ENCODE peak calls at places on chromosomes 4 and X, in seven cellular contexts. One of them, this sample, is unnamed.
A peak's percentile ranks its signal among the peaks of the same experiment; 100 is the strongest.

GRCh38 chrX:115030635-115031034 is 13.2 kb upstream of the IL13RA2 start:
- DNase-seq in HepG2: no peak
- DNase-seq in HCT116: no peak
- DNase-seq in GM12878: no peak
- DNase-seq in K562: no peak
- DNase-seq in SK-N-SH: no peak
- DNase-seq in H1: no peak
- DNase-seq in this sample: no peak

GRCh38 chr4:4216668-4217067 is 10.1 kb downstream of the OTOP1 start:
- DNase-seq in HepG2: no peak
- DNase-seq in HCT116: no peak
- DNase-seq in GM12878: no peak
- DNase-seq in K562: no peak
- DNase-seq in SK-N-SH: no peak
- DNase-seq in H1: no peak
- DNase-seq in this sample: no peak

GRCh38 chr4:96103086-96103485 is 263.2 kb downstream of the PDHA2 start:
- DNase-seq in HepG2: no peak
- DNase-seq in HCT116: no peak
- DNase-seq in GM12878: no peak
- DNase-seq in K562: peak; percentile 3
- DNase-seq in SK-N-SH: no peak
- DNase-seq in H1: no peak
- DNase-seq in this sample: no peak

GRCh38 chr4:5066101-5066500 is 14.8 kb downstream of the STK32B start:
- DNase-seq in HepG2: no peak
- DNase-seq in HCT116: no peak
- DNase-seq in GM12878: no peak
- DNase-seq in K562: no peak
- DNase-seq in SK-N-SH: no peak
- DNase-seq in H1: no peak
- DNase-seq in this sample: no peak

GRCh38 chr4:68592673-68593072 is 16.6 kb upstream of the UGT2B17 start:
- DNase-seq in HepG2: no peak
- DNase-seq in HCT116: no peak
- DNase-seq in GM12878: no peak
- DNase-seq in K562: no peak
- DNase-seq in SK-N-SH: no peak
- DNase-seq in H1: no peak
- DNase-seq in this sample: no peak

GRCh38 chr4:68267433-68267944 is 22.0 kb upstream of the TMPRSS11B start:
- DNase-seq in HepG2: peak; percentile 2
- DNase-seq in HCT116: no peak
- DNase-seq in GM12878: no peak
- DNase-seq in K562: no peak
- DNase-seq in SK-N-SH: no peak
- DNase-seq in H1: no peak
- DNase-seq in this sample: no peak

GRCh38 chr4:41256131-41256739 is 493 bp upstream of the UCHL1 start:
- DNase-seq in HepG2: no peak
- DNase-seq in HCT116: no peak
- DNase-seq in GM12878: no peak
- DNase-seq in K562: no peak
- DNase-seq in SK-N-SH: peak; percentile 60
- DNase-seq in H1: no peak
- DNase-seq in this sample: no peak

GRCh38 chrX:2220296-2220695 is 280.5 kb downstream of the DHRSX start:
- DNase-seq in HepG2: no peak
- DNase-seq in HCT116: no peak
- DNase-seq in GM12878: no peak
- DNase-seq in K562: no peak
- DNase-seq in SK-N-SH: no peak
- DNase-seq in H1: no peak
- DNase-seq in this sample: no peak

GRCh38 chrX:118216086-118216485 is 99.5 kb upstream of the KLHL13 start:
- DNase-seq in HepG2: no peak
- DNase-seq in HCT116: no peak
- DNase-seq in GM12878: no peak
- DNase-seq in K562: no peak
- DNase-seq in SK-N-SH: no peak
- DNase-seq in H1: no peak
- DNase-seq in this sample: peak; percentile 6

GRCh38 chr4:125390126-125390525 is 75.4 kb downstream of the FAT4 start:
- DNase-seq in HepG2: no peak
- DNase-seq in HCT116: no peak
- DNase-seq in GM12878: no peak
- DNase-seq in K562: no peak
- DNase-seq in SK-N-SH: no peak
- DNase-seq in H1: no peak
- DNase-seq in this sample: no peak

GRCh38 chr4:107740950-107741701 is 21.1 kb upstream of the PAPSS1 start:
- DNase-seq in HepG2: no peak
- DNase-seq in HCT116: no peak
- DNase-seq in GM12878: no peak
- DNase-seq in K562: no peak
- DNase-seq in SK-N-SH: no peak
- DNase-seq in H1: no peak
- DNase-seq in this sample: no peak

GRCh38 chr4:143254479-143255216 is 69.9 kb downstream of the USP38 start:
- DNase-seq in HepG2: no peak
- DNase-seq in HCT116: no peak
- DNase-seq in GM12878: no peak
- DNase-seq in K562: peak; percentile 52
- DNase-seq in SK-N-SH: no peak
- DNase-seq in H1: peak; percentile 1
- DNase-seq in this sample: no peak

GRCh38 chr4:181807771-181808170 is 435.4 kb upstream of the TENM3 start:
- DNase-seq in HepG2: no peak
- DNase-seq in HCT116: no peak
- DNase-seq in GM12878: no peak
- DNase-seq in K562: no peak
- DNase-seq in SK-N-SH: no peak
- DNase-seq in H1: no peak
- DNase-seq in this sample: no peak

GRCh38 chrX:18674417-18674787 is 2.5 kb upstream of the RS1 start:
- DNase-seq in HepG2: no peak
- DNase-seq in HCT116: no peak
- DNase-seq in GM12878: no peak
- DNase-seq in K562: peak; percentile 27
- DNase-seq in SK-N-SH: peak; percentile 80
- DNase-seq in H1: no peak
- DNase-seq in this sample: no peak

GRCh38 chrX:46759645-46759974 is 692 bp upstream of the SLC9A7 start:
- DNase-seq in HepG2: no peak
- DNase-seq in HCT116: no peak
- DNase-seq in GM12878: no peak
- DNase-seq in K562: no peak
- DNase-seq in SK-N-SH: peak; percentile 8
- DNase-seq in H1: no peak
- DNase-seq in this sample: no peak

GRCh38 chrX:152991123-152991522 is 2.8 kb downstream of the PNMA5 start:
- DNase-seq in HepG2: no peak
- DNase-seq in HCT116: no peak
- DNase-seq in GM12878: no peak
- DNase-seq in K562: no peak
- DNase-seq in SK-N-SH: no peak
- DNase-seq in H1: no peak
- DNase-seq in this sample: no peak

GRCh38 chrX:151973851-151974335 is 583 bp downstream of the GABRE start:
- DNase-seq in HepG2: no peak
- DNase-seq in HCT116: no peak
- DNase-seq in GM12878: no peak
- DNase-seq in K562: peak; percentile 38
- DNase-seq in SK-N-SH: peak; percentile 19
- DNase-seq in H1: no peak
- DNase-seq in this sample: no peak

GRCh38 chr4:71648448-71648847 is 135.4 kb downstream of the GC start:
- DNase-seq in HepG2: no peak
- DNase-seq in HCT116: no peak
- DNase-seq in GM12878: no peak
- DNase-seq in K562: no peak
- DNase-seq in SK-N-SH: no peak
- DNase-seq in H1: no peak
- DNase-seq in this sample: no peak

GRCh38 chrX:15631637-15632036 is 30.9 kb upstream of the ACE2 start:
- DNase-seq in HepG2: no peak
- DNase-seq in HCT116: no peak
- DNase-seq in GM12878: no peak
- DNase-seq in K562: no peak
- DNase-seq in SK-N-SH: no peak
- DNase-seq in H1: no peak
- DNase-seq in this sample: no peak

GRCh38 chr4:154741877-154742851 is 1.6 kb upstream of the LRAT start:
- DNase-seq in HepG2: no peak
- DNase-seq in HCT116: no peak
- DNase-seq in GM12878: no peak
- DNase-seq in K562: no peak
- DNase-seq in SK-N-SH: peak; percentile 30
- DNase-seq in H1: peak; percentile 90
- DNase-seq in this sample: no peak
- TF ChIP-seq JUND in HepG2: no peak
- TF ChIP-seq JUND in HCT116: no peak
- TF ChIP-seq JUND in GM12878: no peak
- TF ChIP-seq JUND in K562: no peak
- TF ChIP-seq JUND in SK-N-SH: no peak
- TF ChIP-seq JUND in H1: no peak
- TF ChIP-seq JUND in this sample: no peak

DNA sequence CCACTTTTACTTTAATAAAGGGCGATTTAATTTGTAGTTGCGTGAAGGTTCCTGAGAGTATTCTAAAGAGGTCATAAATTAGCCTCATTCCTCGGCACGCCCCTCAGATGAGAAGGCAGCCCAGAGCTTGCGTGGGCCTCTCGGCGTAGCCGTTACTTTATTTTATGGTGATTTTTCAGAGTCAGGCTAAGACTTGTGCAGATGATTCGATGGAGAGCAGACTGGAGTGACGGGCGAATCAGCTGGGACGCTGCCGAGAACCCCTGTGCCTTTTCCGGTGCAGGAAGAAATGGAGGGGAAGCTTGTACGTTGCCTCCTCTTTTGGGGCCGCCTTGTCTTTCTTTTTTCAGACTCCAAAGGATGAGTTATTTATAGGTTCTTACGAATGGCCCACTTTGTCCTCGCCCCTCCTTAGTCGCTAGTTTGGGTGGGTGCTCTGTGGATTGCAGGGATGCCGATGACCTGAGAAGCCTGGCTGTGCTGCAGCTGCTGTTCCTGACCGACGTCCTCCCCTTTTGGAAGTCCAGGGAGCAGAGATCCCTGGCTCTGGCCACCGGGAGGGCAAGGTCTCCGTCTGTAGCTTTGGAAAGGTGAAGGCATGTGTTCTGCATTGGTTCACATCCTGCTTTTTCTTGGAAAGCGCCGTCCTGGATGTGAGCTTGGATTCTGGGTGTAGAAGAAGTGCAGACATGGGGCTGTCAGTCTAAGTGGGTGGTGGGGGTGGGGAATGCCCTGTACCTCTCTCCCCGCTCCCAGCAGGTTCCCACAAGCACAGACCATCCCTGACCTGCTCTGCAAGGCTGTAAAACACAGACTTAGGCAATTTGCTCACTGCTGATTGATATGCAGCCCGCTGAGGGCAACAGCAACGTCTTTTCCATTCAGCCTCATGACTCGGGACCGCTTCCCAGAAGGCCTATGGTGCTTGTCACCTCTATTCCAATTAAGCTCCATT is 9.3 kb downstream of the SORCS2 start:
- DNase-seq in HepG2: no peak
- DNase-seq in HCT116: no peak
- DNase-seq in GM12878: no peak
- DNase-seq in K562: no peak
- DNase-seq in SK-N-SH: no peak
- DNase-seq in H1: no peak
- DNase-seq in this sample: no peak
- TF ChIP-seq JUND in HepG2: no peak
- TF ChIP-seq JUND in HCT116: no peak
- TF ChIP-seq JUND in GM12878: no peak
- TF ChIP-seq JUND in K562: no peak
- TF ChIP-seq JUND in SK-N-SH: no peak
- TF ChIP-seq JUND in H1: no peak
- TF ChIP-seq JUND in this sample: no peak

DNA sequence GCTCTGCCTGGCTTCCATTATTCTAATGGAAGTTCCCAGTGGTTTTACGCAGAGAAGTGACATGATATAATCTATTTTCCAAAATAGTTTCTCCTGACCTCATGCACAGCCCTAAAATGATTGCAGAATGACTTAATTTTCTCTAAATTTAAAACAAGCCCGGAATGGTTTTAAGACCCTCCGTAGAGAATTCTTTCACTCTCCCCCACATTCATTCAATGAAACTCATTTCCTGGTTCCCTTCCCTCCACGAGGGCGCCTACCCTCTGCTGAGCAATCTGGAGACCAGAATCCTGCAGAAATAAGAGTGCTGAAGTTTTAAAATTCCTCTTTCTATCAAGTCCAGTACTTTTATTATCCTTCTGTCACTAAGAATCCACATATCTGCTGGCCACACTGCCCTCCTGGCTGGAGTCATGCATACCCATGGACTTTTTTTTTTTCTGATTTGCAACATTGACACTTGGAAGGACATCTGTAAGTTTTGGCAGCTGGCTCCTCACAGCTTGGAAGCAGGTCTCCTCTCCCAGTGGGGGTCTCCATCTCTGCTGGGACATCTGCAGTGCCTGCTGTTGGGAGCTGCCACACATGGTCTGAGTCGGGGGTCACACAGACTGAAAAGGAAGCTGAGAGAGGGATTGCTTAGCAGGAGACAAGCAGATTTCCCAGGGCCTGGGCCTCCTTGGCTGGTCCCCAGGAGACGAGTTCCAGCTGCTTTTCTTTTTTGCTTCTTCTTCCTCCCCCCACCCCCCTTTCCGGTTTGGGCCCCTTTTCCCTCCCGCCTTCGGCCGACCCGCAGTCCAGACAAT is 86.1 kb downstream of the SOWAHB start:
- DNase-seq in HepG2: no peak
- DNase-seq in HCT116: no peak
- DNase-seq in GM12878: no peak
- DNase-seq in K562: no peak
- DNase-seq in SK-N-SH: no peak
- DNase-seq in H1: no peak
- DNase-seq in this sample: no peak
- TF ChIP-seq JUND in HepG2: no peak
- TF ChIP-seq JUND in HCT116: no peak
- TF ChIP-seq JUND in GM12878: no peak
- TF ChIP-seq JUND in K562: no peak
- TF ChIP-seq JUND in SK-N-SH: no peak
- TF ChIP-seq JUND in H1: no peak
- TF ChIP-seq JUND in this sample: no peak

GRCh38 chr4:22439947-22440346 is 75.9 kb downstream of the ADGRA3 start:
- DNase-seq in HepG2: no peak
- DNase-seq in HCT116: no peak
- DNase-seq in GM12878: no peak
- DNase-seq in K562: no peak
- DNase-seq in SK-N-SH: no peak
- DNase-seq in H1: no peak
- DNase-seq in this sample: no peak

GRCh38 chr4:22435652-22436051 is 80.2 kb downstream of the ADGRA3 start:
- DNase-seq in HepG2: no peak
- DNase-seq in HCT116: no peak
- DNase-seq in GM12878: no peak
- DNase-seq in K562: no peak
- DNase-seq in SK-N-SH: no peak
- DNase-seq in H1: no peak
- DNase-seq in this sample: no peak

GRCh38 chr4:22430626-22431025 is 85.2 kb downstream of the ADGRA3 start:
- DNase-seq in HepG2: no peak
- DNase-seq in HCT116: no peak
- DNase-seq in GM12878: no peak
- DNase-seq in K562: no peak
- DNase-seq in SK-N-SH: no peak
- DNase-seq in H1: no peak
- DNase-seq in this sample: no peak

GRCh38 chr4:22434895-22435294 is 81.0 kb downstream of the ADGRA3 start:
- DNase-seq in HepG2: peak; percentile 59
- DNase-seq in HCT116: peak; percentile 13
- DNase-seq in GM12878: no peak
- DNase-seq in K562: peak; percentile 6
- DNase-seq in SK-N-SH: peak; percentile 15
- DNase-seq in H1: no peak
- DNase-seq in this sample: peak; percentile 68
- TF ChIP-seq JUND in HepG2: no peak
- TF ChIP-seq JUND in HCT116: no peak
- TF ChIP-seq JUND in GM12878: no peak
- TF ChIP-seq JUND in K562: no peak
- TF ChIP-seq JUND in SK-N-SH: no peak
- TF ChIP-seq JUND in H1: no peak
- TF ChIP-seq JUND in this sample: no peak